ENCODE peak calls at places on chromosomes 5 and 9, in ten cellular contexts. U, R, Y, Z, B, D, P, M, I and W are unnamed samples.

GRCh38 chr5:178230879-178231735 is 1.5 kb downstream of the PHYKPL start:
- DNase-seq in U (no peak), R (no peak), Y (no peak), Z (peak; percentile 47), B (peak; percentile 87), D (no peak), P (no peak), M (no peak), I (no peak), W (no peak)

GRCh38 chr9:33025572-33026347 is 687 bp downstream of the DNAJA1 start:
- DNase-seq in U (peak; percentile 80), R (peak; percentile 52), Y (peak; percentile 87), Z (peak; percentile 36), B (peak; percentile 63), D (peak; percentile 74), P (peak; percentile 78), M (peak; percentile 72), I (peak; percentile 67), W (peak; percentile 80)

GRCh38 chr5:170132642-170133448 is 27.1 kb downstream of the FOXI1 start:
- DNase-seq in U (peak; percentile 6), R (no peak), Y (no peak), Z (peak; percentile 72), B (no peak), D (no peak), P (no peak), M (no peak), I (no peak), W (no peak)

GRCh38 chr5:143679777-143680176 is 132.2 kb upstream of the HMHB1 start:
- DNase-seq in U (no peak), R (no peak), Y (no peak), Z (peak; percentile 43), B (no peak), D (no peak), P (no peak), M (no peak), I (no peak), W (no peak)

GRCh38 chr9:22136446-22137140 is 127.5 kb upstream of the CDKN2B start:
- DNase-seq in U (no peak), R (no peak), Y (no peak), Z (peak; percentile 99), B (no peak), D (no peak), P (no peak), M (no peak), I (no peak), W (no peak)

GRCh38 chr9:100595391-100596199 is 17.7 kb downstream of the CAVIN4 start:
- DNase-seq in U (no peak), R (no peak), Y (peak; percentile 70), Z (peak; percentile 44), B (no peak), D (no peak), P (no peak), M (no peak), I (peak; percentile 15), W (no peak)

GRCh38 chr5:76716456-76717157 is 681 bp downstream of the F2R start:
- DNase-seq in U (peak; percentile 54), R (peak; percentile 38), Y (peak; percentile 59), Z (peak; percentile 29), B (no peak), D (peak; percentile 55), P (no peak), M (no peak), I (no peak), W (no peak)

GRCh38 chr5:132365213-132365612 is 4.3 kb upstream of the SLC22A5 start:
- DNase-seq in U (no peak), R (no peak), Y (no peak), Z (peak; percentile 97), B (no peak), D (no peak), P (no peak), M (no peak), I (no peak), W (peak; percentile 17)

GRCh38 chr9:138065287-138065686 is 187.7 kb downstream of the CACNA1B start:
- DNase-seq in U (no peak), R (no peak), Y (no peak), Z (no peak), B (no peak), D (no peak), P (peak; percentile 53), M (no peak), I (no peak), W (peak; percentile 40)

GRCh38 chr5:56155085-56155484 is 78.0 kb downstream of the ANKRD55 start:
- DNase-seq in U (no peak), R (no peak), Y (no peak), Z (no peak), B (no peak), D (no peak), P (no peak), M (no peak), I (no peak), W (no peak)

GRCh38 chr5:73171495-73171894 is 1.5 kb upstream of the TMEM174 start:
- DNase-seq in U (no peak), R (no peak), Y (no peak), Z (no peak), B (no peak), D (peak; percentile 2), P (no peak), M (no peak), I (no peak), W (no peak)

DNA sequence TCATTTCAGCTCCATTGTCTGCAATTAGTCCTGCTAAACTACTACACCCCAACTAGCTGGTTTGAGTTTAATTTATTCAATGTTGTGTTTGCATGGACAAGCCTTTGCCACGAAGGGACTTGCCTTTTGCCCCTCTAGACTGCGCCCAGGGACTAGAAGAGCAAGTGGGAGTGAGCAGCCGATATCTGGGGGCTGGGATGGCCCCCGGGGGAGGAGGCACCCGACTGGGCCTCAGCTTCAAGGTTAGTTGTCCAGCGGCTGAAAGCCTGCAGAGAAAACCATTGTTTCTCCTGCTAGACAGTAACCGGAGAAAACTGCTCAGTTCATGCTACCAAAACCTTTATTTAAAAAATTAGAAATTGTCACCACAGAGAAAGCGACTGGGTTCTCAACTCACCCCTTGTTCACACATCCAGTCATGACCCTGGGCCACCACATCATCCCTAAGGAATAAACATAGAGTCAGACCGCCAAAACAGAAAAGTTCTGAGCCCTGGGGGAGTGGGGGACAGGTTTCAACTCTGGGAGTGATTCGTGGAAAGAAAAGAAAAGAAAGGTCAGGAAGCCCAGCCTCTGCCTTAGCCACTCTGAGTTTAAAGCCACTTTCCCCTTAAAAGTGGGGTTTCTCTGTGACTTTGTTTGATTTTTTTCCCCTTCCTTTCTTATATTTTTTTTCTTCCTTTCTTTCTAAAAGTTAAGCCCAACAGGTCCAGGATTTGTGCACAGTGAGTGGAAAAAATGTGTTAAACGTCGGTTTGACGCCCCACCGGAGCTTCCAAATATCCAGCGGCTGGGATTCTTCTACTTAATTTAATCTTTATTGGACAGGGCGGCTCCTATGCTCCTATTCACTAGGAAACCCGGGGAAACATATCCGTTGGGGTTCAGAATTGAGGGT is 6.7 kb downstream of the NR2F1-AS1 start:
- DNase-seq in U (no peak), R (no peak), Y (peak; percentile 16), Z (no peak), B (no peak), D (no peak), P (no peak), M (no peak), I (no peak), W (no peak)
- H3K27ac ChIP-seq in U (no peak overlapping the region), R (no peak overlapping the region), Y (no peak overlapping the region), Z (peak overlapping the region; percentile 64), B (no peak overlapping the region), D (no peak overlapping the region), P (peak overlapping the region; percentile 17), M (no peak overlapping the region), I (no peak overlapping the region), W (peak overlapping the region; percentile 71)

GRCh38 chr9:125629451-125629850 is 77.6 kb downstream of the MAPKAP1 start:
- DNase-seq in U (no peak), R (no peak), Y (no peak), Z (no peak), B (no peak), D (no peak), P (no peak), M (no peak), I (no peak), W (no peak)

GRCh38 chr9:125632321-125633115 is 74.5 kb downstream of the MAPKAP1 start:
- DNase-seq in U (no peak), R (no peak), Y (no peak), Z (peak; percentile 81), B (no peak), D (no peak), P (no peak), M (no peak), I (no peak), W (no peak)

GRCh38 chr9:125631391-125632085 is 75.5 kb downstream of the MAPKAP1 start:
- DNase-seq in U (no peak), R (no peak), Y (peak; percentile 59), Z (peak; percentile 60), B (no peak), D (no peak), P (no peak), M (no peak), I (no peak), W (no peak)

GRCh38 chr9:125633116-125633743 is 73.8 kb downstream of the MAPKAP1 start:
- DNase-seq in U (no peak), R (no peak), Y (no peak), Z (peak; percentile 43), B (no peak), D (no peak), P (no peak), M (no peak), I (no peak), W (no peak)

GRCh38 chr9:125630436-125630835 is 76.6 kb downstream of the MAPKAP1 start:
- DNase-seq in U (no peak), R (no peak), Y (no peak), Z (peak; percentile 65), B (no peak), D (no peak), P (no peak), M (no peak), I (no peak), W (no peak)
- H3K36me3 ChIP-seq in U (no peaks in the 10 kb centered on the region), R (no peaks in the 10 kb centered on the region), Y (no peaks in the 10 kb centered on the region), Z (no peaks in the 10 kb centered on the region), B (no peaks in the 10 kb centered on the region), D (no peaks in the 10 kb centered on the region), P (no peaks in the 10 kb centered on the region), M (no peaks in the 10 kb centered on the region), I (no peaks in the 10 kb centered on the region), W (no peaks in the 10 kb centered on the region)

DNA sequence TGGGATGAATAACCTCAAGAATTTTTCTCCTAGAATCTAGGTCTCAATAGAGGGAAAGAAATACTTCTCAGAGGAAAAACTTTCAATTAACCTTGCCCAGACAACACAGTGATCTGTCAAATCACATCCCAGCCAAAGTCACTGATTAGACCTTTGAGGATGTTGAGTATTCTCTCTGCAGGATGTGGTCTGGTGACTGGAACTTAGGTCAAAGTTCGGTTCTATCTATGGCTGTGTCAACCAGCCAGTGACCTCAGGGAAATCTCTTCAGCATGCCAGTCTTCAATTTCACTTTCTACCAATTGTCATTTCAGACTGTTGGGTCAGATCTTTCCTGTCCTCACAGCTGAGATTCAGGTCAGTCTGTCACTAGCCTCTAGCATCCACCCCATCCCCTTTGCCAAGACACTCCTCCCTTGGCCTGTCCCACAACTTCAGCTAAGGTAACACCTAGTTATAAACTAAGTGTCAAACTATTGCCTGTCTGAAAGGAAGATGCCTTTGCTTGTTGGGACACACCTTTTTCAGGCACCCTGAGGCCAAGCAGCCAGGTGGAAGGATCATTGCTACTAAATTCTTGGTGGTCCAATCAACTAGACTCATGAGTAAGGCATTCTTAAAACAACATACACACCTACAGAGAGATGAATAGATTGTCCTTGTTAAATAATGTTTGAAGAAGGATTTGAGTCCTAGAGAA is 156.3 kb upstream of the FST start:
- DNase-seq in U (no peak), R (no peak), Y (no peak), Z (peak; percentile 30), B (no peak), D (no peak), P (no peak), M (no peak), I (no peak), W (no peak)
- H3K27ac ChIP-seq in U (no peak overlapping the region), R (no peak overlapping the region), Y (no peak overlapping the region), Z (no peak overlapping the region), B (no peak overlapping the region), D (no peak overlapping the region), P (no peak overlapping the region), M (no peak overlapping the region), I (no peak overlapping the region), W (no peak overlapping the region)

GRCh38 chr5:77923666-77924065 is 147.5 kb upstream of the TBCA start:
- DNase-seq in U (no peak), R (no peak), Y (no peak), Z (no peak), B (no peak), D (no peak), P (no peak), M (no peak), I (no peak), W (no peak)
- H3K36me3 ChIP-seq in U (no peaks in the 10 kb centered on the region), R (no peaks in the 10 kb centered on the region), Y (no peaks in the 10 kb centered on the region), Z (no peaks in the 10 kb centered on the region), B (no peaks in the 10 kb centered on the region), D (no peaks in the 10 kb centered on the region), P (no peaks in the 10 kb centered on the region), M (no peaks in the 10 kb centered on the region), I (no peaks in the 10 kb centered on the region), W (no peaks in the 10 kb centered on the region)